ENCODE peak calls at places on chromosomes 13 and 19, in eight cellular contexts. C is neural crest cell; L is esophagus squamous epithelium; N is CD4-positive, alpha-beta T cell; X is OCI-LY7; S is heart left ventricle; D is astrocyte of the cerebellum; Z is nephron progenitor cell. K is an unnamed sample.

GRCh38 chr19:7636691-7637373 is at the start of gene STXBP2:
- DNase-seq in C (no peak), L (peak; percentile 40), N (peak; percentile 90), X (peak; percentile 91), S (peak; percentile 3), D (no peak), Z (peak; percentile 83), K (no peak)

GRCh38 chr19:17340302-17340870 is 3.0 kb downstream of the GTPBP3 start:
- DNase-seq in C (no peak), L (no peak), N (no peak), X (no peak), S (no peak), D (no peak), Z (peak; percentile 54), K (no peak)

GRCh38 chr19:17496337-17496997 is 15.0 kb upstream of the PGLS start:
- DNase-seq in C (peak; percentile 66), L (no peak), N (peak; percentile 72), X (peak; percentile 92), S (peak; percentile 73), D (no peak), Z (peak; percentile 77), K (peak; percentile 86)

GRCh38 chr19:2081873-2082810 is 14.0 kb downstream of the MOB3A start:
- DNase-seq in C (no peak), L (no peak), N (peak; percentile 57), X (peak; percentile 64), S (no peak), D (no peak), Z (no peak), K (no peak)

GRCh38 chr13:79457948-79458347 is 23.0 kb upstream of the NDFIP2 start:
- DNase-seq in C (no peak), L (no peak), N (no peak), X (no peak), S (no peak), D (no peak), Z (no peak), K (no peak)

GRCh38 chr19:51497666-51498065 is 3.9 kb downstream of the SIGLEC12 start:
- DNase-seq in C (no peak), L (no peak), N (no peak), X (no peak), S (no peak), D (no peak), Z (no peak), K (no peak)

GRCh38 chr13:73101608-73102007 is 42.8 kb downstream of the KLF5 start:
- DNase-seq in C (no peak), L (no peak), N (no peak), X (no peak), S (no peak), D (no peak), Z (no peak), K (no peak)

GRCh38 chr19:8373867-8374813 is 10.2 kb downstream of the ANGPTL4 start:
- DNase-seq in C (no peak), L (no peak), N (no peak), X (no peak), S (no peak), D (no peak), Z (no peak), K (no peak)

GRCh38 chr13:33016414-33017409 is at the start of gene KL:
- DNase-seq in C (peak; percentile 17), L (no peak), N (no peak), X (no peak), S (peak; percentile 50), D (no peak), Z (peak; percentile 47), K (peak; percentile 17)

GRCh38 chr19:34808566-34808965 is 35.6 kb upstream of the ZNF599 start:
- DNase-seq in C (no peak), L (no peak), N (no peak), X (no peak), S (no peak), D (peak; percentile 1), Z (no peak), K (no peak)

GRCh38 chr13:109481046-109481445 is 305.3 kb downstream of the IRS2 start:
- DNase-seq in C (no peak), L (no peak), N (no peak), X (no peak), S (no peak), D (no peak), Z (no peak), K (no peak)

GRCh38 chr13:49972709-49973108 is 24.1 kb upstream of the TRIM13 start:
- DNase-seq in C (no peak), L (no peak), N (no peak), X (no peak), S (no peak), D (no peak), Z (no peak), K (no peak)

GRCh38 chr13:42047561-42048322 is 706 bp upstream of the DGKH start:
- DNase-seq in C (peak; percentile 37), L (no peak), N (no peak), X (peak; percentile 22), S (peak; percentile 53), D (no peak), Z (peak; percentile 54), K (peak; percentile 28)

GRCh38 chr13:50403311-50403710 is 388.1 kb downstream of the KCNRG start:
- DNase-seq in C (no peak), L (no peak), N (no peak), X (no peak), S (no peak), D (no peak), Z (no peak), K (no peak)

GRCh38 chr19:23957660-23958281 is 43.1 kb downstream of the ZNF726 start:
- DNase-seq in C (no peak), L (no peak), N (no peak), X (no peak), S (no peak), D (no peak), Z (no peak), K (no peak)

GRCh38 chr19:2166741-2167738 is 3.3 kb downstream of the DOT1L start:
- DNase-seq in C (no peak), L (no peak), N (no peak), X (no peak), S (peak; percentile 94), D (peak; percentile 59), Z (no peak), K (no peak)

GRCh38 chr13:101703081-101703480 is 250.6 kb downstream of the ITGBL1 start:
- DNase-seq in C (no peak), L (no peak), N (no peak), X (no peak), S (no peak), D (no peak), Z (no peak), K (no peak)

GRCh38 chr13:35210234-35210633 is 266.3 kb downstream of the MAB21L1 start:
- DNase-seq in C (no peak), L (no peak), N (no peak), X (no peak), S (no peak), D (no peak), Z (no peak), K (no peak)

DNA sequence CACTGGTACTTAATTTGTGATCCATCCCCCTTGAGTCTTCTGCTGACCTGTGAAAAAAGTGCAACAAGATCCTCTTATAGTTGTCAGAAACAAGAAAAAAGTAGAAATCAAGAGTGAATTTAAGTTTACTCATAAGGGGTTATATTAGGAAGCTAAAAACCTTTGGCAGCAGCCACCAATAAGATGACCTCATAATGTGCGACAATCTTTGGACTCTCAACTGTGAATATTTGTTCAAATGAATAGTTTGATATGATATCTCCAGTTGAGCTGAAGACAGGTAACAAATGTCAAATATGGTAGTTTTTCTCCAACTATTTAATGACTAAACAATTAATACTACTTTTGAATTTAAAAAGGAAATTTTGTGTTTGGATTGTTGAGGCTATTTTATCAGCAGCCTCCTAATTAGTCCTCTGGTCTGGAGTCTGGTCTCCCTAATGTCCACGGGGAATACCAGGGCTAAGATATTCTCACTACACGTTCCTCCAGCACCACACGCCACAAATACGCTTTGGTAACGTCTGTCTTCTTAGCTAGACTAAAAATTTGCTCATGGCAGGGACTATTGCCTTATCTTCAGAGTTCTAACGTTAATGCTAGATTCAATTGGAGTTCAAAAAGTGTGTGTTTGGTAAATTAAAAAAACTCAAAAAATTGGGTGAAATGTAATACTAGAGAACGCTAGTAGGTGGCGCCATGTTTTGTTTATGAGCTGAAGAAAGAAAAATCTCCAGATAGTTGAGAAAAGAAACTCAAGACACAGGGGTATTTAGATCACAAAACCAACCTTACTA is 51.0 kb upstream of the PDX1 start:
- DNase-seq in C (no peak), L (no peak), N (no peak), X (peak; percentile 20), S (no peak), D (no peak), Z (no peak), K (no peak)
- TF ChIP-seq CTCF in C (peak; percentile 72), L (peak; percentile 31), N (peak; percentile 44), X (peak; percentile 88), S (peak; percentile 23), D (peak; percentile 28), Z (peak; percentile 63), K (peak; percentile 34)

DNA sequence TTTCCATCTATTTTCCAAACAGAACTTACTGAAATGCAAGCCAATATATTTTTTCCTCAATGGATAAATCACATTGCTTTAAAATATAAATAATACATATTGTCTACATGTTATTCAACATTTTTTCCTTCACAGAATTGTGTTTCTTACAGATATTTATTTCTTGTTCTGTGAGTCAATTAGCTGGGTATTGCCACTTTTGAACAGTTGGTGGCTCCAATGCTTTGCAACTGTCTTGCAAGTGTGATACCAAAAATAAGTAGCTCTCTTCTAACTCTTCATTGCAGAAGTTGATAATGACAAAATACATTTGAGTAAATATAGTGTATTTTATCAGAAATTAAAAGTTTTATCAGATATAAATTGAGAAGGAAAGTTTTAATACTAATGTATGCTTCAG is 17.1 kb upstream of the GPC5 start:
- DNase-seq in C (no peak), L (no peak), N (no peak), X (peak; percentile 65), S (no peak), D (peak; percentile 38), Z (no peak), K (peak; percentile 54)
- TF ChIP-seq CTCF in C (peak; percentile 66), L (peak; percentile 20), N (no peak), X (no peak), S (peak; percentile 23), D (peak; percentile 59), Z (peak; percentile 49), K (peak; percentile 62)

GRCh38 chr19:4362871-4363545 is 19.6 kb downstream of the MPND start:
- DNase-seq in C (no peak), L (no peak), N (no peak), X (peak; percentile 31), S (no peak), D (no peak), Z (no peak), K (no peak)
- TF ChIP-seq CTCF in C (peak; percentile 24), L (peak; percentile 30), N (no peak), X (peak; percentile 53), S (no peak), D (peak; percentile 21), Z (no peak), K (peak; percentile 44)

DNA sequence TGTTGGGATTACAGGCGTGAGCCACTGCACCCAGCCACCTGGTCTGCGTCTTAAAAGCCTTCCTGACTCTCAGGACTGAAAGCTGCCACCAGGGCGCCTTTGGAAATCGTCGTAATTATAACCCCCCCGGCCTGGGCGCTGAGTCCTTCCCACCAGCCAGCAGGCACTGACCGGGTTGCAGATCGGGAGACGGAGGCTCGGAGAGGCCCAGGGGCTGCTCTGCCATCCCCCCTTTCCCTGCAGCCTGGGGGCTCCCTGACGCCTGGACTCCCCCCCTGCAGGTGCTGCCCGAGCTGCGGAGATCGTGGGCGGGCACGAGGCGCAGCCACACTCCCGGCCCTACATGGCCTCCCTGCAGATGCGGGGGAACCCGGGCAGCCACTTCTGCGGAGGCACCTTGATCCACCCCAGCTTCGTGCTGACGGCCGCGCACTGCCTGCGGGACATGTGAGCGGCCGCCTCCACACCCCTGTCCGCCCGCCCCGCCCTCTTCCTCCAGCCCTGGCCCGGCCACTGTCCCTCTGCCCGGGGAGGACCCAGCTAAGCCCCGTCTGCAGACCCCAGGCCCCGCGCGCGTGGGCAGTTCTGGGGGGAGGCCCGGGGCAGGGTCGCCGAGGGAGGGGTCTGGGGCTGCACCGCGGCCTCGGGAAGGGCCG is 2.5 kb downstream of the PRTN3 start:
- DNase-seq in C (no peak), L (no peak), N (no peak), X (no peak), S (no peak), D (no peak), Z (peak; percentile 76), K (peak; percentile 70)
- TF ChIP-seq CTCF in C (peak; percentile 40), L (peak; percentile 24), N (no peak), X (no peak), S (no peak), D (no peak), Z (no peak), K (peak; percentile 3)